ENCODE peak calls at places on chromosomes 7 and 10, in nine cellular contexts. I is GM13977, C is nephron progenitor cell, Z is body of pancreas, R is cardiac fibroblast, M is psoas muscle, B is lower lobe of right lung, Y is lower leg skin, O is AG10803. A is an unnamed sample.

GRCh38 chr7:77308792-77309191 is 107.4 kb downstream of the GSAP start:
- DNase-seq in Z (no peak), R (no peak), O (no peak), M (no peak), C (no peak), Y (no peak), I (no peak), B (no peak), A (no peak)

GRCh38 chr10:121216295-121216694 is 365.1 kb downstream of the WDR11 start:
- DNase-seq in Y (no peak), O (no peak), C (no peak), M (no peak), Z (no peak), B (no peak), R (no peak), I (no peak), A (no peak)

GRCh38 chr10:110222896-110223675 is 15.7 kb downstream of the MXI1 start:
- DNase-seq in C (no peak), R (no peak), B (no peak), Y (no peak), Z (no peak), O (no peak), M (no peak), I (no peak), A (no peak)

GRCh38 chr7:112280267-112280666 is 73.8 kb downstream of the ZNF277 start:
- DNase-seq in M (no peak), Z (no peak), C (no peak), O (peak; percentile 8), Y (no peak), I (no peak), R (no peak), B (no peak), A (no peak)

GRCh38 chr10:126309193-126309592 is 79.1 kb downstream of the ADAM12 start:
- DNase-seq in M (no peak), Y (no peak), Z (no peak), C (no peak), R (no peak), O (no peak), I (no peak), B (no peak), A (no peak)

GRCh38 chr10:69758310-69758728 is 43.4 kb upstream of the COL13A1 start:
- DNase-seq in Z (no peak), I (no peak), Y (no peak), B (no peak), M (no peak), O (no peak), C (no peak), R (no peak), A (no peak)

GRCh38 chr7:156014201-156014600 is 201.9 kb upstream of the SHH start:
- DNase-seq in M (no peak), B (no peak), I (no peak), Z (no peak), C (no peak), O (no peak), R (no peak), Y (no peak), A (no peak)

GRCh38 chr7:50264908-50265307 is 39.6 kb upstream of the IKZF1 start:
- DNase-seq in B (no peak), O (no peak), Z (no peak), M (no peak), C (no peak), Y (no peak), I (no peak), R (no peak), A (no peak)

GRCh38 chr10:88117227-88117626 is 253.8 kb downstream of the PTEN start:
- DNase-seq in O (no peak), M (no peak), C (peak; percentile 20), I (no peak), R (no peak), Z (no peak), B (no peak), Y (no peak), A (no peak)

GRCh38 chr10:88120075-88120474 is 256.6 kb downstream of the PTEN start:
- DNase-seq in Y (no peak), C (no peak), O (no peak), B (no peak), Z (no peak), R (no peak), I (no peak), M (no peak), A (no peak)

GRCh38 chr10:88118769-88119559 is 255.5 kb downstream of the PTEN start:
- DNase-seq in Y (no peak), B (no peak), M (no peak), C (no peak), R (no peak), Z (no peak), O (no peak), I (no peak), A (no peak)

GRCh38 chr10:88116491-88116890 is 253.1 kb downstream of the PTEN start:
- DNase-seq in Z (no peak), O (peak; percentile 73), M (no peak), C (no peak), Y (no peak), B (no peak), R (no peak), I (no peak), A (no peak)

DNA sequence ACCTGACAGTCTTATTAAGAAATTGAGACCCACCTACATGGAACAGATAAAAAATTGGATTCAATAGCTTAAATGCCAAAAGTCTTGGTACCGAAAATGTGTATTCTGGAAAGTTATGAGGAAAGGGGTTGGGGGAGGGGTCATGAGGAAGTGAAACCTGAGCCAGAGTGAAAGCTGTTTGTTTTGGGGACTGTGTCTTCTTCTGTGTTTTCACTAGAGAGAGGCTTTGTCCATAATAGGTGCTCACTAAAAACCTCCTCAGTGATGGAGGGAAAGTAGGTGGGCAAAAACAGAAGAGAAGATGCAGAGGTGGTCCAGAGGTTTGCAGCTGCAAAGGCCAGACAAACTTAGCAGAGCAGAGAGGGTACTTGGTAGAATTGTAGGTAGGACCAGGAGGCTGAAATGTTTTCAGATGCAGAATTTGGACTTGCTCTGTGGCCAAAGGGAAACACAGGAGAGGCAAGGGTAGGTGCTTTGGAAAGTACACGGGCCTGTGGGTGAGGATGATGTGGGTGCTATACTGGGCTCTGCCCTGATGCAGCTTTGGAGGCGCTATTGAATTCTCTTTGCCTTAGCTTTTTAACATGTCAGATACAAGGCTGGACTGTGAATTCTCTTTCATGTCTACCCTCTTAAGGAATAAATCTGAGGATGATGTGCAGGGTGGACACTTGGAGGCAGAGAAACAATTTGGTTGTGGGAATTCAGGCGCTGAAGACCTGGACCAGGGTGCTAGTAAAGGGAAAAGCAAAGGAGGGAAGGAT is 254.6 kb downstream of the PTEN start:
- DNase-seq in O (no peak), C (no peak), M (no peak), Z (peak; percentile 23), B (no peak), I (no peak), R (no peak), Y (no peak), A (peak; percentile 56)
- TF ChIP-seq CTCF in O (no peak), C (no peak), M (peak; percentile 9), Z (peak; percentile 35), B (peak; percentile 19), I (peak; percentile 33), R (peak; percentile 18), Y (no peak), A (no peak)

DNA sequence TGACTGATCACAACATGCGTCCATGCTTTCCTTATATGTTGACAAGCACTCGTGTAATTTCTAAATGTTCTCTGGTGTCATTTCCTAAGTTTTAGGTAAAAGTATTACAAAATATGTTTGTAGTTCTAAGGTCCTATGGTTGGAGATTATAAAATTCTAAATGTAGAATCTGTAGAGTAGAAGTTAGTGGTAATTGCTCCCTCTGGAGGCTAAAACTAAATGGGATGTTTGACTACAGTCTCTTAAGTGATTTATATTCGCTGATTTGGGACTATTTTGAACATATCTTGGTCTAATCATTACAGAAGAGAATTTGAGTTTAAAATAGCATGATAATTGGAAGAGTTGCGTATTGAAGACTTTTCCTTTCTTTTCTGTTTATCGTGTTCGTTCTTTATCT is 74.1 kb downstream of the ZMYND11 start:
- DNase-seq in Z (no peak), R (peak; percentile 18), O (no peak), M (no peak), I (no peak), B (no peak), Y (no peak), C (no peak), A (no peak)
- TF ChIP-seq CTCF in Z (no peak), R (peak; percentile 38), O (peak; percentile 30), M (peak; percentile 12), I (no peak), B (no peak), Y (no peak), C (no peak), A (no peak)

DNA sequence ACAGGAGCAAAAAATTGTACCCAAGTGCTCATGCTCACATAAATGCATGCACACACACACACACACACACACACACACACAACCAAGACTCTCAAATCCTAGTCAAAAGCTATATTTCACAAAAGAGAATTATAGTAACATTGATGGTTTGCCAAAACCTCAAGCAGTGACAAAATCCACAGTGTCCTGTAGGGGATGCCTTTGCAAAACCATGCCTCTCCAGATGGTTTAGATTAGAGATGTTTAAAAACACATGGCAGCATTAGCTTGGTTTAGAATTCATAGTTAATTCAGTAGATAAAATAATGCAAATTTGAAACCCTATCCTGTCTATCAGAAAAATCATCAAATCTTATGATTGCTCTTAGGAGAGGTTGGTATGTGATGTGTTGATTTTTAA is 232.2 kb downstream of the DYNC1I1 start:
- DNase-seq in R (no peak), I (no peak), O (peak; percentile 92), C (no peak), M (no peak), Y (no peak), B (no peak), Z (no peak), A (no peak)
- TF ChIP-seq CTCF in R (peak; percentile 14), I (no peak), O (peak; percentile 66), C (no peak), M (no peak), Y (no peak), B (no peak), Z (no peak), A (no peak)

GRCh38 chr7:23469961-23470250 is 385 bp downstream of the IGF2BP3 start:
- DNase-seq in R (no peak), I (no peak), M (no peak), C (no peak), B (no peak), O (no peak), Z (no peak), Y (no peak), A (no peak)

GRCh38 chr7:23469150-23469960 is 936 bp downstream of the IGF2BP3 start:
- DNase-seq in Y (no peak), M (no peak), I (peak; percentile 58), O (no peak), Z (peak; percentile 12), B (no peak), C (peak; percentile 50), R (no peak), A (no peak)

GRCh38 chr7:23471090-23471859 is 984 bp upstream of the IGF2BP3 start:
- DNase-seq in M (no peak), C (peak; percentile 91), Y (no peak), R (peak; percentile 81), Z (no peak), O (no peak), B (no peak), I (peak; percentile 85), A (no peak)

GRCh38 chr7:23472046-23472445 is 1.8 kb upstream of the IGF2BP3 start:
- DNase-seq in O (no peak), M (no peak), Z (no peak), Y (no peak), R (no peak), B (no peak), I (no peak), C (no peak), A (no peak)

DNA sequence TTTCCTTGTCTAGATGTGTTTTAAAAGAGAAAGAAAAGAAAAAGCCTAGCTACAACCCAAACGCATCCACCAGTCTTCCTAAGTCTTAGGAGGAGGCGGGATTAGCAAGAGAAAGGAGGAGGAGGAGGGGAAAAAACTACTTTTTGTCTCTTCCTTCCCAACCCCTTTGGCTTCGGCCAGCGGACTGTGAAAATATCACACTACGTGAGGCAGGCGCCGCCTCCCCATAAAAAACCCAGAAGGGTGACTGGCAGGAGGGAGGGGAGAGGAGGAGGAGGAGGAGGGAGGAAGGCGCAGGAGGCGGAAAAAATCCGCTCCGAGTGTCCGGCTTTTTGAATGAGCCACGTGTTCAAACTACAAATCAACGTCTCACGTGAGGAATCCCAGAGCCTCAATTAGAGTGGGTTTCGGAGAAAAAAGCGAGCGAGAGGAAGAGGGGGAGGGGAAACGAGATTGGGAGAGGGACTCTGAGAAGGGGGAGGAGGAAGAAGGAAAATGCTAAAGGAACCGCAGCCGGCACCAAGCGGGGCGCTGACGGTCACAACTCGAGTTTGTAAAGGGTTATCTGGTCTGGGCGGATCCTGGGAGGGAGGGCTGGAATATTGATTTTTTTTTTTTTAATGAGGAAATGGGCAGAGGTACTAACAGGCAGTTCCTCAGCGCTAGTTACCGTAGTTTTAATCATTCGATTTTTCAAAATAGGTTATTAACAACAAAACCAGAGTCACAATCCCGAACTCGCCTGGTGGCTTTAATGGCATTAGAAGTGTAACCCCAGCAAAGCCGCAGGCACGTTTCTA is at the start of gene IGF2BP3:
- DNase-seq in Y (no peak), R (peak; percentile 98), O (peak; percentile 80), M (no peak), C (peak; percentile 80), B (no peak), I (peak; percentile 80), Z (no peak), A (no peak)
- TF ChIP-seq CTCF in Y (no peak), R (no peak), O (no peak), M (no peak), C (no peak), B (no peak), I (no peak), Z (no peak), A (no peak)

A was measured in CD14-positive monocyte.